ENCODE peak calls at places on chromosomes 6 and 20, in seven cellular contexts. One of them, this sample, is unnamed.

GRCh38 chr20:58995461-58996225 is 11.4 kb downstream of the CTSZ start:
- DNase-seq in astrocyte of the spinal cord: no peak
- DNase-seq in fibroblast of the aortic adventitia: no peak
- DNase-seq in nephron progenitor cell: no peak
- DNase-seq in GM20000: no peak
- DNase-seq in IMR-90: no peak
- DNase-seq in pancreas: no peak
- DNase-seq in this sample: no peak

GRCh38 chr6:50712291-50712690 is 1.0 kb upstream of the TFAP2D start:
- DNase-seq in astrocyte of the spinal cord: no peak
- DNase-seq in fibroblast of the aortic adventitia: no peak
- DNase-seq in nephron progenitor cell: no peak
- DNase-seq in GM20000: no peak
- DNase-seq in IMR-90: no peak
- DNase-seq in pancreas: no peak
- DNase-seq in this sample: no peak

GRCh38 chr6:93453956-93454355 is 34.6 kb upstream of the EPHA7 start:
- DNase-seq in astrocyte of the spinal cord: no peak
- DNase-seq in fibroblast of the aortic adventitia: no peak
- DNase-seq in nephron progenitor cell: no peak
- DNase-seq in GM20000: peak; percentile 29
- DNase-seq in IMR-90: no peak
- DNase-seq in pancreas: no peak
- DNase-seq in this sample: no peak

GRCh38 chr6:71394001-71394432 is 105.4 kb downstream of the OGFRL1 start:
- DNase-seq in astrocyte of the spinal cord: peak; percentile 51
- DNase-seq in fibroblast of the aortic adventitia: peak; percentile 70
- DNase-seq in nephron progenitor cell: no peak
- DNase-seq in GM20000: no peak
- DNase-seq in IMR-90: peak; percentile 63
- DNase-seq in pancreas: no peak
- DNase-seq in this sample: no peak

GRCh38 chr6:126112171-126112632 is 125.9 kb downstream of the TRMT11 start:
- DNase-seq in astrocyte of the spinal cord: peak; percentile 59
- DNase-seq in fibroblast of the aortic adventitia: peak; percentile 94
- DNase-seq in nephron progenitor cell: no peak
- DNase-seq in GM20000: no peak
- DNase-seq in IMR-90: peak; percentile 63
- DNase-seq in pancreas: no peak
- DNase-seq in this sample: no peak

GRCh38 chr6:34556031-34556471 is at the start of gene SPDEF:
- DNase-seq in astrocyte of the spinal cord: no peak
- DNase-seq in fibroblast of the aortic adventitia: no peak
- DNase-seq in nephron progenitor cell: no peak
- DNase-seq in GM20000: no peak
- DNase-seq in IMR-90: no peak
- DNase-seq in pancreas: no peak
- DNase-seq in this sample: no peak

GRCh38 chr6:47810885-47811284 is 29.1 kb downstream of the OPN5 start:
- DNase-seq in astrocyte of the spinal cord: no peak
- DNase-seq in fibroblast of the aortic adventitia: no peak
- DNase-seq in nephron progenitor cell: no peak
- DNase-seq in GM20000: no peak
- DNase-seq in IMR-90: no peak
- DNase-seq in pancreas: no peak
- DNase-seq in this sample: no peak

GRCh38 chr20:54452277-54452676 is 23.1 kb upstream of the DOK5 start:
- DNase-seq in astrocyte of the spinal cord: no peak
- DNase-seq in fibroblast of the aortic adventitia: no peak
- DNase-seq in nephron progenitor cell: no peak
- DNase-seq in GM20000: no peak
- DNase-seq in IMR-90: no peak
- DNase-seq in pancreas: no peak
- DNase-seq in this sample: no peak

GRCh38 chr20:22559711-22560305 is 24.6 kb downstream of the FOXA2 start:
- DNase-seq in astrocyte of the spinal cord: no peak
- DNase-seq in fibroblast of the aortic adventitia: no peak
- DNase-seq in nephron progenitor cell: no peak
- DNase-seq in GM20000: no peak
- DNase-seq in IMR-90: no peak
- DNase-seq in pancreas: no peak
- DNase-seq in this sample: no peak

GRCh38 chr6:108157234-108157971 is 8.4 kb upstream of the NR2E1 start:
- DNase-seq in astrocyte of the spinal cord: no peak
- DNase-seq in fibroblast of the aortic adventitia: no peak
- DNase-seq in nephron progenitor cell: peak; percentile 29
- DNase-seq in GM20000: peak; percentile 65
- DNase-seq in IMR-90: no peak
- DNase-seq in pancreas: no peak
- DNase-seq in this sample: no peak

GRCh38 chr6:157151029-157151428 is 172.3 kb downstream of the TMEM242 start:
- DNase-seq in astrocyte of the spinal cord: peak; percentile 45
- DNase-seq in fibroblast of the aortic adventitia: peak; percentile 66
- DNase-seq in nephron progenitor cell: no peak
- DNase-seq in GM20000: no peak
- DNase-seq in IMR-90: no peak
- DNase-seq in pancreas: no peak
- DNase-seq in this sample: no peak

GRCh38 chr6:157019115-157019628 is 242.0 kb downstream of the ARID1B start:
- DNase-seq in astrocyte of the spinal cord: no peak
- DNase-seq in fibroblast of the aortic adventitia: peak; percentile 5
- DNase-seq in nephron progenitor cell: no peak
- DNase-seq in GM20000: peak; percentile 26
- DNase-seq in IMR-90: peak; percentile 55
- DNase-seq in pancreas: no peak
- DNase-seq in this sample: no peak

GRCh38 chr20:32232487-32232886 is 24.8 kb downstream of the POFUT1 start:
- DNase-seq in astrocyte of the spinal cord: no peak
- DNase-seq in fibroblast of the aortic adventitia: no peak
- DNase-seq in nephron progenitor cell: no peak
- DNase-seq in GM20000: no peak
- DNase-seq in IMR-90: no peak
- DNase-seq in pancreas: no peak
- DNase-seq in this sample: no peak

GRCh38 chr20:46357030-46357514 is 48.8 kb upstream of the CDH22 start:
- DNase-seq in astrocyte of the spinal cord: no peak
- DNase-seq in fibroblast of the aortic adventitia: no peak
- DNase-seq in nephron progenitor cell: no peak
- DNase-seq in GM20000: no peak
- DNase-seq in IMR-90: no peak
- DNase-seq in pancreas: no peak
- DNase-seq in this sample: no peak

GRCh38 chr20:10857362-10858070 is 183.7 kb upstream of the JAG1 start:
- DNase-seq in astrocyte of the spinal cord: peak; percentile 83
- DNase-seq in fibroblast of the aortic adventitia: peak; percentile 93
- DNase-seq in nephron progenitor cell: no peak
- DNase-seq in GM20000: no peak
- DNase-seq in IMR-90: peak; percentile 60
- DNase-seq in pancreas: peak; percentile 67
- DNase-seq in this sample: no peak

GRCh38 chr6:5671604-5672559 is 334.8 kb downstream of the NRN1 start:
- DNase-seq in astrocyte of the spinal cord: no peak
- DNase-seq in fibroblast of the aortic adventitia: no peak
- DNase-seq in nephron progenitor cell: no peak
- DNase-seq in GM20000: no peak
- DNase-seq in IMR-90: no peak
- DNase-seq in pancreas: no peak
- DNase-seq in this sample: no peak

GRCh38 chr20:48951646-48952045 is 30.1 kb downstream of the ARFGEF2 start:
- DNase-seq in astrocyte of the spinal cord: no peak
- DNase-seq in fibroblast of the aortic adventitia: no peak
- DNase-seq in nephron progenitor cell: no peak
- DNase-seq in GM20000: no peak
- DNase-seq in IMR-90: no peak
- DNase-seq in pancreas: no peak
- DNase-seq in this sample: no peak

GRCh38 chr6:33683051-33683571 is 28.4 kb downstream of the UQCC2 start:
- DNase-seq in astrocyte of the spinal cord: no peak
- DNase-seq in fibroblast of the aortic adventitia: no peak
- DNase-seq in nephron progenitor cell: no peak
- DNase-seq in GM20000: no peak
- DNase-seq in IMR-90: no peak
- DNase-seq in pancreas: no peak
- DNase-seq in this sample: no peak

GRCh38 chr6:29792123-29793035 is 35.2 kb upstream of the HLA-G start:
- DNase-seq in astrocyte of the spinal cord: no peak
- DNase-seq in fibroblast of the aortic adventitia: peak; percentile 6
- DNase-seq in nephron progenitor cell: peak; percentile 64
- DNase-seq in GM20000: peak; percentile 66
- DNase-seq in IMR-90: no peak
- DNase-seq in pancreas: peak; percentile 58
- DNase-seq in this sample: no peak

GRCh38 chr6:2522521-2522920 is 228.2 kb downstream of the MYLK4 start:
- DNase-seq in astrocyte of the spinal cord: peak; percentile 67
- DNase-seq in fibroblast of the aortic adventitia: no peak
- DNase-seq in nephron progenitor cell: no peak
- DNase-seq in GM20000: no peak
- DNase-seq in IMR-90: peak; percentile 30
- DNase-seq in pancreas: no peak
- DNase-seq in this sample: no peak

GRCh38 chr6:22343864-22344263 is 47.0 kb upstream of the PRL start:
- DNase-seq in astrocyte of the spinal cord: no peak
- DNase-seq in fibroblast of the aortic adventitia: no peak
- DNase-seq in nephron progenitor cell: no peak
- DNase-seq in GM20000: no peak
- DNase-seq in IMR-90: no peak
- DNase-seq in pancreas: no peak
- DNase-seq in this sample: no peak

GRCh38 chr6:132082421-132082820 is 131.2 kb upstream of the CCN2 start:
- DNase-seq in astrocyte of the spinal cord: no peak
- DNase-seq in fibroblast of the aortic adventitia: no peak
- DNase-seq in nephron progenitor cell: no peak
- DNase-seq in GM20000: no peak
- DNase-seq in IMR-90: peak; percentile 34
- DNase-seq in pancreas: no peak
- DNase-seq in this sample: no peak

GRCh38 chr20:56769971-56770570 is 141.0 kb downstream of the TFAP2C start:
- DNase-seq in astrocyte of the spinal cord: peak; percentile 59
- DNase-seq in fibroblast of the aortic adventitia: no peak
- DNase-seq in nephron progenitor cell: no peak
- DNase-seq in GM20000: no peak
- DNase-seq in IMR-90: no peak
- DNase-seq in pancreas: no peak
- DNase-seq in this sample: no peak

GRCh38 chr20:56774873-56775272 is 145.8 kb downstream of the TFAP2C start:
- DNase-seq in astrocyte of the spinal cord: no peak
- DNase-seq in fibroblast of the aortic adventitia: no peak
- DNase-seq in nephron progenitor cell: no peak
- DNase-seq in GM20000: no peak
- DNase-seq in IMR-90: no peak
- DNase-seq in pancreas: no peak
- DNase-seq in this sample: no peak

GRCh38 chr20:56776345-56776744 is 147.2 kb downstream of the TFAP2C start:
- DNase-seq in astrocyte of the spinal cord: no peak
- DNase-seq in fibroblast of the aortic adventitia: no peak
- DNase-seq in nephron progenitor cell: no peak
- DNase-seq in GM20000: no peak
- DNase-seq in IMR-90: no peak
- DNase-seq in pancreas: no peak
- DNase-seq in this sample: no peak

GRCh38 chr20:56778765-56779195 is 149.7 kb downstream of the TFAP2C start:
- DNase-seq in astrocyte of the spinal cord: peak; percentile 51
- DNase-seq in fibroblast of the aortic adventitia: peak; percentile 10
- DNase-seq in nephron progenitor cell: no peak
- DNase-seq in GM20000: no peak
- DNase-seq in IMR-90: peak; percentile 42
- DNase-seq in pancreas: no peak
- DNase-seq in this sample: no peak

GRCh38 chr20:56773731-56774130 is 144.6 kb downstream of the TFAP2C start:
- DNase-seq in astrocyte of the spinal cord: no peak
- DNase-seq in fibroblast of the aortic adventitia: no peak
- DNase-seq in nephron progenitor cell: no peak
- DNase-seq in GM20000: no peak
- DNase-seq in IMR-90: no peak
- DNase-seq in pancreas: no peak
- DNase-seq in this sample: no peak
- TF ChIP-seq CTCF in astrocyte of the spinal cord: no peak
- TF ChIP-seq CTCF in fibroblast of the aortic adventitia: no peak
- TF ChIP-seq CTCF in nephron progenitor cell: no peak
- TF ChIP-seq CTCF in GM20000: no peak
- TF ChIP-seq CTCF in IMR-90: no peak
- TF ChIP-seq CTCF in pancreas: no peak
- TF ChIP-seq CTCF in this sample: no peak

GRCh38 chr6:168132531-168133184 is 53.6 kb upstream of the FRMD1 start:
- DNase-seq in astrocyte of the spinal cord: peak; percentile 63
- DNase-seq in fibroblast of the aortic adventitia: peak; percentile 76
- DNase-seq in nephron progenitor cell: peak; percentile 57
- DNase-seq in GM20000: no peak
- DNase-seq in IMR-90: peak; percentile 80
- DNase-seq in pancreas: no peak
- DNase-seq in this sample: no peak
- TF ChIP-seq CTCF in astrocyte of the spinal cord: peak; percentile 52
- TF ChIP-seq CTCF in fibroblast of the aortic adventitia: peak; percentile 47
- TF ChIP-seq CTCF in nephron progenitor cell: no peak
- TF ChIP-seq CTCF in GM20000: no peak
- TF ChIP-seq CTCF in IMR-90: peak; percentile 41
- TF ChIP-seq CTCF in pancreas: no peak
- TF ChIP-seq CTCF in this sample: peak; percentile 38

GRCh38 chr6:3747100-3747737 is 4.3 kb downstream of the PXDC1 start:
- DNase-seq in astrocyte of the spinal cord: no peak
- DNase-seq in fibroblast of the aortic adventitia: no peak
- DNase-seq in nephron progenitor cell: no peak
- DNase-seq in GM20000: no peak
- DNase-seq in IMR-90: no peak
- DNase-seq in pancreas: no peak
- DNase-seq in this sample: peak; percentile 14
- TF ChIP-seq CTCF in astrocyte of the spinal cord: no peak
- TF ChIP-seq CTCF in fibroblast of the aortic adventitia: no peak
- TF ChIP-seq CTCF in nephron progenitor cell: no peak
- TF ChIP-seq CTCF in GM20000: no peak
- TF ChIP-seq CTCF in IMR-90: no peak
- TF ChIP-seq CTCF in pancreas: no peak
- TF ChIP-seq CTCF in this sample: no peak

GRCh38 chr6:106508836-106509235 is 120.5 kb downstream of the RTN4IP1 start:
- DNase-seq in astrocyte of the spinal cord: no peak
- DNase-seq in fibroblast of the aortic adventitia: peak; percentile 74
- DNase-seq in nephron progenitor cell: no peak
- DNase-seq in GM20000: no peak
- DNase-seq in IMR-90: peak; percentile 52
- DNase-seq in pancreas: no peak
- DNase-seq in this sample: no peak

GRCh38 chr6:106512048-106512957 is 117.0 kb downstream of the RTN4IP1 start:
- DNase-seq in astrocyte of the spinal cord: peak; percentile 61
- DNase-seq in fibroblast of the aortic adventitia: peak; percentile 59
- DNase-seq in nephron progenitor cell: peak; percentile 56
- DNase-seq in GM20000: peak; percentile 86
- DNase-seq in IMR-90: no peak
- DNase-seq in pancreas: peak; percentile 77
- DNase-seq in this sample: peak; percentile 57

GRCh38 chr6:106511274-106512047 is 117.8 kb downstream of the RTN4IP1 start:
- DNase-seq in astrocyte of the spinal cord: peak; percentile 29
- DNase-seq in fibroblast of the aortic adventitia: peak; percentile 63
- DNase-seq in nephron progenitor cell: peak; percentile 47
- DNase-seq in GM20000: peak; percentile 49
- DNase-seq in IMR-90: no peak
- DNase-seq in pancreas: peak; percentile 47
- DNase-seq in this sample: no peak

GRCh38 chr6:106510090-106510970 is 119.0 kb downstream of the RTN4IP1 start:
- DNase-seq in astrocyte of the spinal cord: peak; percentile 49
- DNase-seq in fibroblast of the aortic adventitia: peak; percentile 33
- DNase-seq in nephron progenitor cell: peak; percentile 82
- DNase-seq in GM20000: peak; percentile 72
- DNase-seq in IMR-90: no peak
- DNase-seq in pancreas: peak; percentile 62
- DNase-seq in this sample: peak; percentile 32

GRCh38 chr6:106509420-106510089 is 119.7 kb downstream of the RTN4IP1 start:
- DNase-seq in astrocyte of the spinal cord: peak; percentile 55
- DNase-seq in fibroblast of the aortic adventitia: no peak
- DNase-seq in nephron progenitor cell: peak; percentile 33
- DNase-seq in GM20000: peak; percentile 31
- DNase-seq in IMR-90: no peak
- DNase-seq in pancreas: no peak
- DNase-seq in this sample: no peak
- TF ChIP-seq CTCF in astrocyte of the spinal cord: peak; percentile 39
- TF ChIP-seq CTCF in fibroblast of the aortic adventitia: peak; percentile 12
- TF ChIP-seq CTCF in nephron progenitor cell: peak; percentile 26
- TF ChIP-seq CTCF in GM20000: no peak
- TF ChIP-seq CTCF in IMR-90: no peak
- TF ChIP-seq CTCF in pancreas: no peak
- TF ChIP-seq CTCF in this sample: no peak

This sample was measured in mesothelial cell of epicardium.